ENCODE peak calls at places on chromosomes 13 and 19, in five cellular contexts. One of them, this sample, is unnamed.

GRCh38 chr19:7985481-7985911 is 19.9 kb downstream of the ELAVL1 start:
- DNase-seq in activated CD4-positive, alpha-beta T cell treated with anti-CD3 and anti-CD28 coated beads, Interleukin-2, amount 10 ng/mL, durations not matched to agents 7 days and 5 days: no peak
- DNase-seq in stimulated activated CD4-positive, alpha-beta T cell treated with anti-CD3 and anti-CD28 coated beads, Interleukin-2, amount 100 ng/mL, for 24 hours: no peak
- DNase-seq in NCI-H1092: no peak
- DNase-seq in activated CD8-positive, alpha-beta T cell treated with anti-CD3 and anti-CD28 coated beads for 36 hours: no peak
- DNase-seq in this sample: no peak

GRCh38 chr19:5627395-5627904 is 4.6 kb downstream of the SAFB start:
- DNase-seq in stimulated activated CD4-positive, alpha-beta T cell treated with anti-CD3 and anti-CD28 coated beads, Interleukin-2, amount 100 ng/mL, for 24 hours: peak; percentile 44
- DNase-seq in activated CD4-positive, alpha-beta T cell treated with anti-CD3 and anti-CD28 coated beads, Interleukin-2, amount 10 ng/mL, durations not matched to agents 7 days and 5 days: peak; percentile 43
- DNase-seq in NCI-H1092: no peak
- DNase-seq in activated CD8-positive, alpha-beta T cell treated with anti-CD3 and anti-CD28 coated beads for 36 hours: peak; percentile 75
- DNase-seq in this sample: peak; percentile 65

GRCh38 chr19:23321953-23322549 is 71.9 kb upstream of the ZNF724 start:
- DNase-seq in NCI-H1092: no peak
- DNase-seq in stimulated activated CD4-positive, alpha-beta T cell treated with anti-CD3 and anti-CD28 coated beads, Interleukin-2, amount 100 ng/mL, for 24 hours: no peak
- DNase-seq in activated CD8-positive, alpha-beta T cell treated with anti-CD3 and anti-CD28 coated beads for 36 hours: no peak
- DNase-seq in activated CD4-positive, alpha-beta T cell treated with anti-CD3 and anti-CD28 coated beads, Interleukin-2, amount 10 ng/mL, durations not matched to agents 7 days and 5 days: no peak
- DNase-seq in this sample: no peak

GRCh38 chr13:87259479-87260083 is 411.6 kb upstream of the SLITRK5 start:
- DNase-seq in NCI-H1092: peak; percentile 12
- DNase-seq in stimulated activated CD4-positive, alpha-beta T cell treated with anti-CD3 and anti-CD28 coated beads, Interleukin-2, amount 100 ng/mL, for 24 hours: no peak
- DNase-seq in activated CD4-positive, alpha-beta T cell treated with anti-CD3 and anti-CD28 coated beads, Interleukin-2, amount 10 ng/mL, durations not matched to agents 7 days and 5 days: no peak
- DNase-seq in activated CD8-positive, alpha-beta T cell treated with anti-CD3 and anti-CD28 coated beads for 36 hours: no peak
- DNase-seq in this sample: no peak

GRCh38 chr19:29013325-29013724 is 199.6 kb downstream of the UQCRFS1 start:
- DNase-seq in activated CD4-positive, alpha-beta T cell treated with anti-CD3 and anti-CD28 coated beads, Interleukin-2, amount 10 ng/mL, durations not matched to agents 7 days and 5 days: no peak
- DNase-seq in stimulated activated CD4-positive, alpha-beta T cell treated with anti-CD3 and anti-CD28 coated beads, Interleukin-2, amount 100 ng/mL, for 24 hours: no peak
- DNase-seq in NCI-H1092: no peak
- DNase-seq in activated CD8-positive, alpha-beta T cell treated with anti-CD3 and anti-CD28 coated beads for 36 hours: no peak
- DNase-seq in this sample: no peak

GRCh38 chr19:19279853-19280252 is 6.8 kb upstream of the TM6SF2 start:
- DNase-seq in stimulated activated CD4-positive, alpha-beta T cell treated with anti-CD3 and anti-CD28 coated beads, Interleukin-2, amount 100 ng/mL, for 24 hours: no peak
- DNase-seq in NCI-H1092: no peak
- DNase-seq in activated CD4-positive, alpha-beta T cell treated with anti-CD3 and anti-CD28 coated beads, Interleukin-2, amount 10 ng/mL, durations not matched to agents 7 days and 5 days: no peak
- DNase-seq in activated CD8-positive, alpha-beta T cell treated with anti-CD3 and anti-CD28 coated beads for 36 hours: no peak
- DNase-seq in this sample: no peak

GRCh38 chr13:40153516-40153915 is 498.1 kb downstream of the COG6 start:
- DNase-seq in activated CD8-positive, alpha-beta T cell treated with anti-CD3 and anti-CD28 coated beads for 36 hours: peak; percentile 28
- DNase-seq in NCI-H1092: no peak
- DNase-seq in stimulated activated CD4-positive, alpha-beta T cell treated with anti-CD3 and anti-CD28 coated beads, Interleukin-2, amount 100 ng/mL, for 24 hours: no peak
- DNase-seq in activated CD4-positive, alpha-beta T cell treated with anti-CD3 and anti-CD28 coated beads, Interleukin-2, amount 10 ng/mL, durations not matched to agents 7 days and 5 days: no peak
- DNase-seq in this sample: no peak

GRCh38 chr13:35836476-35836875 is 294.7 kb downstream of the DCLK1 start:
- DNase-seq in NCI-H1092: no peak
- DNase-seq in stimulated activated CD4-positive, alpha-beta T cell treated with anti-CD3 and anti-CD28 coated beads, Interleukin-2, amount 100 ng/mL, for 24 hours: no peak
- DNase-seq in activated CD8-positive, alpha-beta T cell treated with anti-CD3 and anti-CD28 coated beads for 36 hours: no peak
- DNase-seq in activated CD4-positive, alpha-beta T cell treated with anti-CD3 and anti-CD28 coated beads, Interleukin-2, amount 10 ng/mL, durations not matched to agents 7 days and 5 days: no peak
- DNase-seq in this sample: no peak

GRCh38 chr13:98273067-98273823 is 96.2 kb upstream of the RNF113B start:
- DNase-seq in activated CD8-positive, alpha-beta T cell treated with anti-CD3 and anti-CD28 coated beads for 36 hours: no peak
- DNase-seq in NCI-H1092: no peak
- DNase-seq in activated CD4-positive, alpha-beta T cell treated with anti-CD3 and anti-CD28 coated beads, Interleukin-2, amount 10 ng/mL, durations not matched to agents 7 days and 5 days: no peak
- DNase-seq in stimulated activated CD4-positive, alpha-beta T cell treated with anti-CD3 and anti-CD28 coated beads, Interleukin-2, amount 100 ng/mL, for 24 hours: no peak
- DNase-seq in this sample: no peak

GRCh38 chr13:27466513-27466912 is 16.1 kb upstream of the MTIF3 start:
- DNase-seq in activated CD8-positive, alpha-beta T cell treated with anti-CD3 and anti-CD28 coated beads for 36 hours: no peak
- DNase-seq in NCI-H1092: no peak
- DNase-seq in activated CD4-positive, alpha-beta T cell treated with anti-CD3 and anti-CD28 coated beads, Interleukin-2, amount 10 ng/mL, durations not matched to agents 7 days and 5 days: no peak
- DNase-seq in stimulated activated CD4-positive, alpha-beta T cell treated with anti-CD3 and anti-CD28 coated beads, Interleukin-2, amount 100 ng/mL, for 24 hours: no peak
- DNase-seq in this sample: no peak

GRCh38 chr19:5826531-5827341 is 12.8 kb downstream of the FUT6 start:
- DNase-seq in NCI-H1092: peak; percentile 79
- DNase-seq in activated CD4-positive, alpha-beta T cell treated with anti-CD3 and anti-CD28 coated beads, Interleukin-2, amount 10 ng/mL, durations not matched to agents 7 days and 5 days: no peak
- DNase-seq in stimulated activated CD4-positive, alpha-beta T cell treated with anti-CD3 and anti-CD28 coated beads, Interleukin-2, amount 100 ng/mL, for 24 hours: no peak
- DNase-seq in activated CD8-positive, alpha-beta T cell treated with anti-CD3 and anti-CD28 coated beads for 36 hours: peak; percentile 54
- DNase-seq in this sample: peak; percentile 37

GRCh38 chr13:27283906-27284523 is 13.4 kb downstream of the RASL11A start:
- DNase-seq in activated CD4-positive, alpha-beta T cell treated with anti-CD3 and anti-CD28 coated beads, Interleukin-2, amount 10 ng/mL, durations not matched to agents 7 days and 5 days: no peak
- DNase-seq in stimulated activated CD4-positive, alpha-beta T cell treated with anti-CD3 and anti-CD28 coated beads, Interleukin-2, amount 100 ng/mL, for 24 hours: no peak
- DNase-seq in activated CD8-positive, alpha-beta T cell treated with anti-CD3 and anti-CD28 coated beads for 36 hours: peak; percentile 45
- DNase-seq in NCI-H1092: peak; percentile 16
- DNase-seq in this sample: peak; percentile 36

GRCh38 chr13:96527497-96527896 is 437.6 kb downstream of the HS6ST3 start:
- DNase-seq in stimulated activated CD4-positive, alpha-beta T cell treated with anti-CD3 and anti-CD28 coated beads, Interleukin-2, amount 100 ng/mL, for 24 hours: no peak
- DNase-seq in NCI-H1092: no peak
- DNase-seq in activated CD4-positive, alpha-beta T cell treated with anti-CD3 and anti-CD28 coated beads, Interleukin-2, amount 10 ng/mL, durations not matched to agents 7 days and 5 days: no peak
- DNase-seq in activated CD8-positive, alpha-beta T cell treated with anti-CD3 and anti-CD28 coated beads for 36 hours: no peak
- DNase-seq in this sample: no peak

GRCh38 chr19:46951236-46951986 is 68.2 kb upstream of the NPAS1 start:
- DNase-seq in activated CD8-positive, alpha-beta T cell treated with anti-CD3 and anti-CD28 coated beads for 36 hours: peak; percentile 35
- DNase-seq in stimulated activated CD4-positive, alpha-beta T cell treated with anti-CD3 and anti-CD28 coated beads, Interleukin-2, amount 100 ng/mL, for 24 hours: peak; percentile 46
- DNase-seq in NCI-H1092: no peak
- DNase-seq in activated CD4-positive, alpha-beta T cell treated with anti-CD3 and anti-CD28 coated beads, Interleukin-2, amount 10 ng/mL, durations not matched to agents 7 days and 5 days: no peak
- DNase-seq in this sample: peak; percentile 49

GRCh38 chr13:101868585-101869469 is 416.4 kb downstream of the ITGBL1 start:
- DNase-seq in NCI-H1092: no peak
- DNase-seq in activated CD8-positive, alpha-beta T cell treated with anti-CD3 and anti-CD28 coated beads for 36 hours: no peak
- DNase-seq in activated CD4-positive, alpha-beta T cell treated with anti-CD3 and anti-CD28 coated beads, Interleukin-2, amount 10 ng/mL, durations not matched to agents 7 days and 5 days: no peak
- DNase-seq in stimulated activated CD4-positive, alpha-beta T cell treated with anti-CD3 and anti-CD28 coated beads, Interleukin-2, amount 100 ng/mL, for 24 hours: no peak
- DNase-seq in this sample: no peak

This sample was measured in activated T-cell treated with anti-CD3 and anti-CD28 coated beads, Interleukin-2, amount 50 U/mL, for 48 hours.